ENCODE peak calls at places on chromosomes 16 and 17, in four cellular contexts. D, O, P and E are unnamed samples.

GRCh38 chr17:22221344-22221743 is 529.0 kb downstream of the KCNJ18 start:
- DNase-seq in D (no peak), O (no peak), P (no peak), E (no peak)

GRCh38 chr16:69564845-69565610 is 738 bp upstream of the NFAT5 start:
- DNase-seq in D (no peak), O (peak), P (no peak), E (no peak)

GRCh38 chr16:13940397-13940933 is 20.5 kb downstream of the ERCC4 start:
- DNase-seq in D (no peak), O (no peak), P (no peak), E (no peak)

GRCh38 chr17:9862191-9862590 is 36.5 kb downstream of the GLP2R start:
- DNase-seq in D (peak), O (no peak), P (no peak), E (no peak)

GRCh38 chr17:75526555-75527270 is 1.2 kb downstream of the LLGL2 start:
- DNase-seq in D (no peak), O (no peak), P (no peak), E (no peak)

GRCh38 chr16:55710466-55710865 is 54.7 kb downstream of the SLC6A2 start:
- DNase-seq in D (no peak), O (no peak), P (no peak), E (no peak)

GRCh38 chr16:66660422-66661209 is 35.9 kb downstream of the CMTM4 start:
- DNase-seq in D (peak), O (peak), P (peak), E (peak)

GRCh38 chr16:50683689-50684374 is 2.7 kb upstream of the SNX20 start:
- DNase-seq in D (no peak), O (no peak), P (no peak), E (no peak)

GRCh38 chr16:62041401-62041800 is 5.2 kb upstream of the CDH8 start:
- DNase-seq in D (no peak), O (peak), P (no peak), E (peak)

GRCh38 chr17:65062168-65062915 is 5.8 kb upstream of the GNA13 start:
- DNase-seq in D (no peak), O (no peak), P (no peak), E (no peak)

GRCh38 chr17:65061621-65062020 is 5.1 kb upstream of the GNA13 start:
- DNase-seq in D (no peak), O (no peak), P (no peak), E (no peak)

GRCh38 chr17:65060855-65061254 is 4.3 kb upstream of the GNA13 start:
- DNase-seq in D (no peak), O (no peak), P (no peak), E (no peak)

GRCh38 chr17:65066858-65067257 is 10.3 kb upstream of the GNA13 start:
- DNase-seq in D (no peak), O (no peak), P (no peak), E (no peak)

DNA sequence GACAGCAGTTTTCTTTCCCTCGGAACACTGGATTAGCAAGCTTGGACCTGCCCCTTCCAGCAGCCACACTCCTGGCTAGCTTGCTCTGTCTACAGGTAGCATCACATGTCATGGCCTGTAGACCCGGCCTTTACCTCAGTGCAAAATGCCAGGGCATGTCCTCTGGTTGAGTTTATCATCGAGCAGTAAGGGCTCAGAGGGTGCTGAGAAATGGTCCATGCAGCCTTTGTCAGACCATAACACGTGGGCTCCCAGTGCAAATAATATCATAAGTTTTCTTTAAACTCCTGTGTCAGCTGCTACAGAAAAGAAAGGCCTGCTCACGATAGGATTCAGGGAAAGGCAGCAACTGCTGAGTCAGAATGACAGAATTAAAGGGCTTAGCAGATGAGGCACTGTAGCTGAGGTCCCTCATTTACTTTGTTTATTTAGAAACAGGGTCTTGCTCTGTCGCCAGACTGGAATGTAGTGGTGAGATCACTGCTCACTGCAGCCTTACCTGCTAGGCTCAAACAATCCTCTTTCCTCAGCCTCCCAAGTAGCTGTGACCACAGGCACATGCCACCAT is 8.0 kb upstream of the GNA13 start:
- DNase-seq in D (peak), O (peak), P (no peak), E (peak)
- H3K4me3 ChIP-seq in D (no peak), O (no peak), P (no peak), E (no peak)

GRCh38 chr17:63293310-63293709 is 152.8 kb downstream of the CYB561 start:
- DNase-seq in D (peak), O (peak), P (no peak), E (peak)
- H3K4me3 ChIP-seq in D (no peak), O (no peak), P (no peak), E (no peak)

GRCh38 chr17:48603959-48604769 is 622 bp downstream of the HOXB6 start:
- DNase-seq in D (no peak), O (no peak), P (no peak), E (no peak)
- H3K4me3 ChIP-seq in D (no peak), O (peak), P (peak), E (peak)

GRCh38 chr17:40478486-40478885 is 22.9 kb downstream of the TNS4 start:
- DNase-seq in D (no peak), O (no peak), P (no peak), E (no peak)

GRCh38 chr17:40481106-40481505 is 20.3 kb downstream of the TNS4 start:
- DNase-seq in D (no peak), O (no peak), P (no peak), E (no peak)

GRCh38 chr17:40477796-40478195 is 23.6 kb downstream of the TNS4 start:
- DNase-seq in D (no peak), O (no peak), P (no peak), E (no peak)

GRCh38 chr17:40480501-40481003 is 20.9 kb downstream of the TNS4 start:
- DNase-seq in D (no peak), O (no peak), P (no peak), E (no peak)

DNA sequence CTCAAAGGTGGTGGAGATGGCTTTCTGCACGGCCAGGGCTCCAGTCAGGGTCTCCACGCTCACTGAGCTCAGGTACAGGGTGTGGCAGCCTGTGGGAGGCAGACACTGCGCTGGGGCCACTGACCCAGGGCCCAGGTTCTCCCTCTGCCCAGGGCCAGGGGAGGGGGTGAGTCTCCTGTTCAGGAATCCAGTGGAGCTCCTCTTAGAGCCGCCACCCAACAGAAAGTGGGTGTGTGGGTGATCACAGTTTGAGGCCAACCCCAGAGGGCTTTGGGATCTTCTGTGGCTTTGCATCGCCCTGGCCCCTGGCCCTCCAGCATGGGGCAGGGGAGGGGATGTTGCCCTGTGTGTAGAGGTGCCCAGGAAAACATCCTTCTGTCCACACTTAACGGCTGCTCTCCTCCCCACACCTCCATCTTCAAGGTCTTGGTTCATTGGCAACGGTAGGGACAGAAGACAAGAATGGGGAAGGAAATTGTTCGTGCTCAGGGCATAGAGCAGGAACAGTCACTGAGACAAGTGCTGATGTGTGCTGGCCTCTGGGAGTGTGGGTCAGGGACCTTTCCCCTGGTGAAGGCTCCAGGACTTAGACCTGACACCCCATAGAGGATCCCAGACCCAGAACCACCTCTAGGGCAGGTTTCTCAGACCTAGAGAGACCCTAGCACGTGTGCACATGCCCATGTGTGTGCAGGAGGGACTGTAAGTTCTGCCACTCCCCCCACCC is 21.5 kb downstream of the TNS4 start:
- DNase-seq in D (no peak), O (no peak), P (no peak), E (no peak)
- H3K4me3 ChIP-seq in D (no peak), O (no peak), P (no peak), E (no peak)

DNA sequence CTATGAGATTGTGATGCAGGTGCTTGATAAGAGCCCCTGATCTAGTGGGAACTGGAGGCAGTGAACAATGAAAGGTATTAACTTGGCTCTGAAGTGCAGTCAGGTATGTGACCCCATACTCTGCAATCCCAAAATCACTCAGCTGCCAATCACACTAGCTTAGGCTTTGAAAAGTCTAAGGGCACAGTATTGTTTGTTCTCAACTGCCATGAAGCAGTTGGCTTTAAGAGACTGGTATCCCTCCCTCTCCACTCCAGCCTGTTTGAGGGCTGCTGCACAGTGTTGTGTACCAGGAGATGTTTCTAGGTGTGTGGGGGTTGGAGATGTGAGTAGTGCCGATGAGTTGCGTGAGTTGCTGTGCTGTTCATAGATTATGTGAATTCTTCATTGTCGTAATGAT is 2.4 kb downstream of the YPEL2 start:
- DNase-seq in D (no peak), O (no peak), P (no peak), E (no peak)
- H3K4me3 ChIP-seq in D (no peak), O (no peak), P (no peak), E (no peak)